ENCODE peak calls at places on chromosome 10, in six cellular contexts. B is spleen, K is Panc1, H is GM12878, J is esophagus muscularis mucosa, P is SK-N-SH. U is an unnamed sample.
A peak's percentile ranks its signal among the peaks of the same experiment; 100 is the strongest.

GRCh38 chr10:43649149-43649523 is 455 bp upstream of the ZNF32 start:
- DNase-seq in K (no peak), H (no peak), J (no peak), P (no peak), B (no peak), U (no peak)

GRCh38 chr10:48494073-48494472 is 110.8 kb downstream of the ARHGAP22 start:
- DNase-seq in J (peak; percentile 89), K (no peak), P (no peak), H (no peak), B (no peak), U (no peak)

GRCh38 chr10:60549686-60550085 is 160.0 kb upstream of the ANK3 start:
- DNase-seq in B (no peak), J (no peak), K (no peak), P (no peak), H (no peak), U (no peak)

GRCh38 chr10:97858001-97858439 is 8.4 kb downstream of the GOLGA7B start:
- DNase-seq in H (no peak), J (no peak), B (no peak), P (no peak), K (no peak), U (no peak)

GRCh38 chr10:122981066-122981464 is 864 bp downstream of the PSTK start:
- DNase-seq in J (no peak), K (peak; percentile 18), H (no peak), B (no peak), P (peak; percentile 65), U (no peak)

GRCh38 chr10:8113616-8114015 is 59.1 kb downstream of the GATA3 start:
- DNase-seq in H (no peak), P (no peak), J (no peak), B (no peak), K (no peak), U (no peak)

GRCh38 chr10:97408496-97408992 is 7.4 kb upstream of the RRP12 start:
- DNase-seq in B (no peak), J (no peak), K (no peak), P (no peak), H (no peak), U (peak; percentile 51)

GRCh38 chr10:22714524-22715289 is at the start of gene PIP4K2A:
- DNase-seq in B (peak; percentile 97), K (no peak), H (no peak), J (no peak), P (peak; percentile 94), U (peak; percentile 55)

GRCh38 chr10:24505759-24506158 is 217.9 kb downstream of the ARHGAP21 start:
- DNase-seq in K (no peak), H (no peak), P (no peak), J (no peak), B (no peak), U (peak; percentile 80)

GRCh38 chr10:13816195-13816926 is 229.6 kb downstream of the PRPF18 start:
- DNase-seq in J (no peak), B (no peak), H (no peak), P (no peak), K (no peak), U (peak; percentile 70)

GRCh38 chr10:110221721-110222261 is 14.4 kb downstream of the MXI1 start:
- DNase-seq in K (no peak), J (peak; percentile 96), P (peak; percentile 27), H (no peak), B (peak; percentile 86), U (peak; percentile 44)

GRCh38 chr10:6494452-6494839 is 85.6 kb downstream of the PRKCQ start:
- DNase-seq in P (no peak), B (no peak), H (no peak), J (no peak), K (no peak), U (no peak)

GRCh38 chr10:93495654-93496321 is 624 bp upstream of the CEP55 start:
- DNase-seq in B (peak; percentile 83), J (no peak), K (no peak), P (peak; percentile 44), H (no peak), U (peak; percentile 33)

GRCh38 chr10:36725581-36726520 is 399.5 kb upstream of the ANKRD30A start:
- DNase-seq in J (no peak), K (peak; percentile 54), H (no peak), P (peak; percentile 47), B (peak; percentile 31), U (no peak)

GRCh38 chr10:14945097-14945496 is 8.8 kb downstream of the DCLRE1C start:
- DNase-seq in P (no peak), K (no peak), J (no peak), H (no peak), B (no peak), U (no peak)

GRCh38 chr10:12077580-12078180 is 8.9 kb downstream of the DHTKD1 start:
- DNase-seq in J (no peak), P (no peak), H (peak; percentile 51), K (no peak), B (no peak), U (no peak)

GRCh38 chr10:3780056-3780765 is 4.8 kb downstream of the KLF6 start:
- DNase-seq in K (no peak), B (peak; percentile 74), P (no peak), J (no peak), H (no peak), U (no peak)

GRCh38 chr10:131168238-131168875 is 143.2 kb downstream of the TCERG1L start:
- DNase-seq in K (no peak), P (no peak), J (no peak), B (peak; percentile 59), H (no peak), U (no peak)

GRCh38 chr10:100970076-100970913 is 991 bp downstream of the SEMA4G start:
- DNase-seq in B (peak; percentile 55), P (peak; percentile 70), K (no peak), J (peak; percentile 88), H (no peak), U (peak; percentile 46)

GRCh38 chr10:47165711-47166404 is 134.1 kb upstream of the GDF10 start:
- DNase-seq in K (no peak), P (no peak), J (peak; percentile 94), H (no peak), B (peak; percentile 87), U (peak; percentile 22)
- TF ChIP-seq POLR2AphosphoS5 in K (no peak), P (no peak), J (peak; percentile 55), H (no peak), B (peak; percentile 51), U (peak; percentile 2)

GRCh38 chr10:75925999-75926398 is 494.6 kb downstream of the LRMDA start:
- DNase-seq in K (no peak), B (no peak), H (no peak), P (no peak), J (no peak), U (peak; percentile 53)

GRCh38 chr10:75922435-75922834 is 491.0 kb downstream of the LRMDA start:
- DNase-seq in K (no peak), J (no peak), P (no peak), B (no peak), H (no peak), U (no peak)

GRCh38 chr10:75929630-75930161 is 498.3 kb downstream of the LRMDA start:
- DNase-seq in H (no peak), B (no peak), J (no peak), P (no peak), K (no peak), U (no peak)

GRCh38 chr10:75924309-75924920 is 493.0 kb downstream of the LRMDA start:
- DNase-seq in H (no peak), K (no peak), P (no peak), B (no peak), J (no peak), U (no peak)

DNA sequence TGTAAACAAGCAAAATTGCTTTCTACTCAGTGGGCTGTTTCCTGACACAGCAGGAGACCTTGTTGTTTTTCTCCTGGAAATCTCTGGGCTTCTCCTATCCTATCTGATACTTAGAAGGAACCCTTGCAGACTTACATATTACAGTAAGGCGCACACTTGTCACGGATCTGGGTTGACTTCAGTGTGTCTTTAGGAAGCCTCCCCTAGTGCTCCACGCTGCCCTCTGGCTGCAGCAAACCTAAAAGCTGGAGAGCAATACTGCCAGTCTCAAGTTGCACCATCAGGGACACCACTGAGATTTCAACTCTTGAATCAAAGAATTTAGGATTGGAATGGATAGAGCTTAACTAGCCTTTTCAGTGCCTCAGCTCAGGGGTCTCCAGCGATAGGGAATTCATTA is 495.3 kb downstream of the LRMDA start:
- DNase-seq in H (no peak), K (no peak), B (no peak), P (no peak), J (no peak), U (no peak)
- TF ChIP-seq CTCF in H (no peak), K (no peak), B (no peak), P (no peak), J (no peak), U (no peak)

GRCh38 chr10:30518907-30519306 is 84.9 kb downstream of the MAP3K8 start:
- DNase-seq in B (no peak), K (no peak), J (no peak), H (no peak), P (no peak), U (no peak)
- TF ChIP-seq POLR2AphosphoS5 in B (no peak), K (no peak), J (no peak), H (no peak), P (no peak), U (no peak)

GRCh38 chr10:73874267-73875138 is at the start of gene CAMK2G:
- DNase-seq in P (peak; percentile 97), B (peak; percentile 98), H (no peak), K (no peak), J (peak; percentile 94), U (peak; percentile 76)
- TF ChIP-seq CTCF in P (no peak), B (no peak), H (no peak), K (no peak), J (no peak), U (no peak)